ENCODE peak calls at places on chromosome 1, in nine cellular contexts. R is fibroblast of the conjunctiva; N is sigmoid colon; Q is activated T-cell treated with anti-CD3 and anti-CD28 coated beads, Interleukin-2, amount 50 U/mL, for 48 hours; U is A549; E is H4; D is C1 segment of cervical spinal cord; J is stomach; Z is astrocyte of the cerebellum. Y is an unnamed sample.

GRCh38 chr1:209412036-209412435 is 171.5 kb upstream of the CAMK1G start:
- DNase-seq in R (no peak), N (no peak), Q (no peak), U (no peak), E (no peak), D (no peak), J (no peak), Z (no peak), Y (no peak)

GRCh38 chr1:38817958-38818705 is 41.4 kb downstream of the RRAGC start:
- DNase-seq in R (no peak), N (no peak), Q (peak), U (peak), E (no peak), D (no peak), J (peak), Z (no peak), Y (no peak)

GRCh38 chr1:196902344-196902743 is 14.5 kb downstream of the CFHR4 start:
- DNase-seq in R (no peak), N (no peak), Q (no peak), U (no peak), E (no peak), D (no peak), J (no peak), Z (no peak), Y (no peak)

GRCh38 chr1:47934243-47934805 is 62.9 kb downstream of the TRABD2B start:
- DNase-seq in R (peak), N (peak), Q (no peak), U (no peak), E (peak), D (no peak), J (peak), Z (peak), Y (no peak)

GRCh38 chr1:27560271-27561125 is 43.4 kb downstream of the AHDC1 start:
- DNase-seq in R (no peak), N (no peak), Q (no peak), U (no peak), E (no peak), D (no peak), J (no peak), Z (no peak), Y (no peak)

GRCh38 chr1:111833334-111833733 is 77.6 kb downstream of the DDX20 start:
- DNase-seq in R (no peak), N (no peak), Q (no peak), U (no peak), E (no peak), D (no peak), J (no peak), Z (no peak), Y (peak)

GRCh38 chr1:183757061-183757460 is 47.9 kb upstream of the RGL1 start:
- DNase-seq in R (no peak), N (no peak), Q (no peak), U (no peak), E (no peak), D (no peak), J (no peak), Z (peak), Y (peak)

GRCh38 chr1:230191079-230191478 is 124.0 kb downstream of the GALNT2 start:
- DNase-seq in R (peak), N (peak), Q (no peak), U (no peak), E (no peak), D (peak), J (peak), Z (no peak), Y (no peak)

GRCh38 chr1:109824349-109825115 is 60.8 kb upstream of the EPS8L3 start:
- DNase-seq in R (no peak), N (no peak), Q (no peak), U (no peak), E (no peak), D (no peak), J (no peak), Z (no peak), Y (no peak)

GRCh38 chr1:17662786-17663185 is 92.3 kb upstream of the ACTL8 start:
- DNase-seq in R (no peak), N (no peak), Q (no peak), U (no peak), E (no peak), D (no peak), J (no peak), Z (no peak), Y (no peak)

GRCh38 chr1:56831874-56832693 is 12.9 kb upstream of the FYB2 start:
- DNase-seq in R (peak), N (peak), Q (peak), U (peak), E (peak), D (peak), J (peak), Z (peak), Y (peak)

GRCh38 chr1:55478742-55479141 is 263.6 kb upstream of the USP24 start:
- DNase-seq in R (no peak), N (no peak), Q (no peak), U (no peak), E (peak), D (no peak), J (no peak), Z (peak), Y (peak)

GRCh38 chr1:191993549-191993948 is 164.7 kb upstream of the RGS18 start:
- DNase-seq in R (no peak), N (no peak), Q (no peak), U (no peak), E (peak), D (no peak), J (no peak), Z (no peak), Y (peak)

GRCh38 chr1:87329051-87329755 is 523 bp downstream of the LMO4 start:
- DNase-seq in R (no peak), N (peak), Q (peak), U (peak), E (peak), D (peak), J (peak), Z (no peak), Y (no peak)

Y was measured in COLO829.